ENCODE peak calls at places on chromosomes 7 and 10, in nine cellular contexts. M, A, O, I, T, P, E, V and B are unnamed samples.

GRCh38 chr7:79414910-79415309 is 38.6 kb downstream of the MAGI2 start:
- DNase-seq in O (no peak), A (no peak), M (no peak), P (no peak), V (no peak), E (no peak), I (no peak), T (no peak), B (no peak)

GRCh38 chr10:129695671-129696070 is 228.6 kb downstream of the MGMT start:
- DNase-seq in O (no peak), A (no peak), P (no peak), T (no peak), M (no peak), E (no peak), V (no peak), I (no peak), B (no peak)

GRCh38 chr10:33801705-33802104 is 467.2 kb upstream of the NRP1 start:
- DNase-seq in V (no peak), O (no peak), A (no peak), E (no peak), M (no peak), P (no peak), I (no peak), T (no peak), B (no peak)

GRCh38 chr10:91605968-91606367 is 26.9 kb downstream of the PPP1R3C start:
- DNase-seq in M (no peak), A (no peak), P (no peak), V (no peak), T (no peak), O (no peak), E (no peak), I (no peak), B (no peak)

GRCh38 chr10:31876616-31877352 is 51.8 kb downstream of the ARHGAP12 start:
- DNase-seq in E (no peak), O (no peak), P (no peak), I (peak), M (no peak), T (no peak), V (no peak), A (no peak), B (no peak)

GRCh38 chr10:106175760-106176377 is 988.6 kb downstream of the SORCS1 start:
- DNase-seq in P (no peak), V (no peak), T (no peak), O (no peak), I (peak), M (no peak), E (no peak), A (no peak), B (no peak)

GRCh38 chr7:85213500-85213899 is 26.6 kb upstream of the SEMA3D start:
- DNase-seq in V (no peak), I (no peak), O (no peak), A (no peak), E (no peak), M (no peak), T (no peak), P (no peak), B (no peak)

GRCh38 chr7:51139796-51140195 is 176.8 kb downstream of the COBL start:
- DNase-seq in V (no peak), I (no peak), O (no peak), A (no peak), M (no peak), P (no peak), E (no peak), T (no peak), B (no peak)

GRCh38 chr7:28062197-28062988 is 118.2 kb downstream of the JAZF1 start:
- DNase-seq in T (peak), P (peak), A (no peak), I (peak), V (peak), M (no peak), E (peak), O (peak), B (peak)

GRCh38 chr10:45001382-45002148 is 842 bp downstream of the ZNF22 start:
- DNase-seq in O (no peak), A (peak), E (peak), V (no peak), T (no peak), I (peak), M (no peak), P (no peak), B (peak)

GRCh38 chr10:47012214-47012613 is 101.0 kb downstream of the PTPN20 start:
- DNase-seq in O (no peak), V (no peak), A (no peak), T (no peak), M (no peak), E (no peak), I (no peak), P (no peak), B (no peak)

GRCh38 chr7:147406521-147407115 is 1183.9 kb upstream of the C7orf33 start:
- DNase-seq in O (no peak), I (no peak), P (no peak), T (no peak), A (no peak), E (no peak), M (no peak), V (no peak), B (no peak)

GRCh38 chr7:97024209-97025129 is at the start of gene DLX5:
- DNase-seq in E (no peak), O (no peak), V (peak), M (no peak), P (peak), I (peak), T (peak), A (peak), B (no peak)

GRCh38 chr7:21941570-21942224 is 4.0 kb downstream of the CDCA7L start:
- DNase-seq in T (no peak), E (no peak), A (no peak), P (no peak), O (no peak), M (no peak), V (no peak), I (peak), B (no peak)

GRCh38 chr10:119132521-119133345 is 28.8 kb downstream of the DENND10 start:
- DNase-seq in O (no peak), T (no peak), A (no peak), I (no peak), P (no peak), E (no peak), M (no peak), V (no peak), B (no peak)

GRCh38 chr10:1736180-1736971 is 949 bp downstream of the ADARB2 start:
- DNase-seq in I (no peak), T (no peak), P (no peak), O (no peak), M (no peak), E (no peak), V (no peak), A (no peak), B (no peak)

GRCh38 chr10:15809450-15809849 is 50.9 kb downstream of the MINDY3 start:
- DNase-seq in P (no peak), I (no peak), M (no peak), O (no peak), V (no peak), E (no peak), A (no peak), T (no peak), B (no peak)

GRCh38 chr7:157291404-157292080 is 45.3 kb upstream of the DNAJB6 start:
- DNase-seq in O (no peak), V (no peak), A (no peak), T (no peak), I (no peak), E (no peak), P (no peak), M (no peak), B (no peak)

GRCh38 chr7:44564606-44565005 is 9.1 kb downstream of the DDX56 start:
- DNase-seq in V (no peak), I (no peak), M (no peak), A (no peak), E (no peak), O (no peak), P (no peak), T (no peak), B (no peak)

GRCh38 chr7:158033196-158033595 is 554.4 kb downstream of the PTPRN2 start:
- DNase-seq in P (no peak), V (no peak), A (no peak), E (no peak), T (no peak), M (no peak), I (no peak), O (no peak), B (no peak)

GRCh38 chr7:13109201-13109600 is 421.8 kb downstream of the ARL4A start:
- DNase-seq in O (no peak), M (no peak), V (no peak), P (no peak), T (no peak), E (no peak), A (no peak), I (no peak), B (no peak)

GRCh38 chr10:59561397-59562121 is 148.1 kb downstream of the SLC16A9 start:
- DNase-seq in M (no peak), I (no peak), V (no peak), A (no peak), P (no peak), E (no peak), T (no peak), O (no peak), B (no peak)

GRCh38 chr7:142853739-142854504 is 954 bp upstream of the EPHB6 start:
- DNase-seq in O (peak), T (peak), V (peak), A (peak), E (peak), P (no peak), I (peak), M (peak), B (peak)